ENCODE peak calls at places on chromosomes 5 and 9, in five cellular contexts. H is endothelial cell; I is A549; K is NCI-H524; R is activated CD4-positive, alpha-beta T cell treated with anti-CD3 and anti-CD28 coated beads for 48 hours. O is an unnamed sample.

GRCh38 chr5:2847608-2848007 is 96.1 kb upstream of the IRX2 start:
- DNase-seq in H (no peak), I (no peak), K (no peak), R (no peak), O (no peak)

GRCh38 chr9:124309665-124310064 is 51.9 kb downstream of the NEK6 start:
- DNase-seq in H (no peak), I (peak; percentile 88), K (no peak), R (no peak), O (no peak)

GRCh38 chr9:136974834-136975535 is 2.3 kb upstream of the PTGDS start:
- DNase-seq in H (no peak), I (no peak), K (no peak), R (no peak), O (no peak)

GRCh38 chr5:61290815-61291214 is 41.2 kb upstream of the ZSWIM6 start:
- DNase-seq in H (no peak), I (peak; percentile 49), K (no peak), R (no peak), O (no peak)

GRCh38 chr9:37382161-37382981 is 40.1 kb upstream of the GRHPR start:
- DNase-seq in H (no peak), I (no peak), K (no peak), R (no peak), O (peak; percentile 68)

GRCh38 chr5:167678457-167678856 is 613.0 kb upstream of the WWC1 start:
- DNase-seq in H (no peak), I (no peak), K (no peak), R (no peak), O (no peak)

GRCh38 chr9:137316012-137316981 is 14.2 kb upstream of the NRARP start:
- DNase-seq in H (peak; percentile 83), I (peak; percentile 75), K (no peak), R (no peak), O (no peak)

GRCh38 chr5:34487202-34487879 is 168.8 kb upstream of the RAI14 start:
- DNase-seq in H (no peak), I (peak; percentile 72), K (no peak), R (no peak), O (no peak)

GRCh38 chr5:112694853-112695709 is 42.6 kb upstream of the APC start:
- DNase-seq in H (no peak), I (no peak), K (peak; percentile 1), R (no peak), O (no peak)